ENCODE peak calls at places on chromosomes 2 and 18, in seven cellular contexts. L is Calu3; R is amniotic stem cell; N is activated T-helper 1 cell treated with anti-CD3 and anti-CD28 coated beads, Interleukin-2, amount 50 U/mL, for 16 hours; T is amniotic epithelial cell; K is GM12865; F is cortex of kidney. S is an unnamed sample.

GRCh38 chr2:144625216-144626010 is 105.5 kb upstream of the ZEB2 start:
- DNase-seq in L (no peak), R (no peak), N (no peak), T (no peak), K (no peak), F (no peak), S (no peak)

GRCh38 chr2:190679813-190680591 is 31.1 kb downstream of the NAB1 start:
- DNase-seq in L (peak), R (no peak), N (peak), T (peak), K (peak), F (no peak), S (peak)

GRCh38 chr2:39837856-39838453 is 58.9 kb upstream of the THUMPD2 start:
- DNase-seq in L (peak), R (no peak), N (no peak), T (peak), K (peak), F (no peak), S (peak)

GRCh38 chr18:45014047-45014501 is 333.4 kb downstream of the SETBP1 start:
- DNase-seq in L (peak), R (peak), N (no peak), T (peak), K (no peak), F (no peak), S (no peak)

GRCh38 chr18:64097497-64097896 is 51.4 kb downstream of the LINC00305 start:
- DNase-seq in L (no peak), R (no peak), N (no peak), T (no peak), K (no peak), F (no peak), S (peak)

GRCh38 chr2:5021148-5021547 is 671.0 kb upstream of the SOX11 start:
- DNase-seq in L (no peak), R (no peak), N (no peak), T (no peak), K (no peak), F (no peak), S (no peak)

GRCh38 chr2:109330056-109330455 is 201.1 kb downstream of the SH3RF3 start:
- DNase-seq in L (no peak), R (no peak), N (no peak), T (peak), K (no peak), F (no peak), S (no peak)

GRCh38 chr2:64035067-64035942 is 16.1 kb upstream of the VPS54 start:
- DNase-seq in L (no peak), R (no peak), N (no peak), T (no peak), K (peak), F (no peak), S (no peak)

GRCh38 chr2:30224147-30224546 is 7.2 kb upstream of the LBH start:
- DNase-seq in L (no peak), R (no peak), N (no peak), T (no peak), K (peak), F (no peak), S (no peak)

GRCh38 chr2:20225294-20226151 is 593 bp upstream of the SDC1 start:
- DNase-seq in L (peak), R (no peak), N (no peak), T (no peak), K (peak), F (no peak), S (peak)

GRCh38 chr2:9053534-9053931 is 50.0 kb upstream of the MBOAT2 start:
- DNase-seq in L (no peak), R (no peak), N (no peak), T (peak), K (peak), F (no peak), S (no peak)

GRCh38 chr2:22904126-22904684 is 480.8 kb upstream of the KLHL29 start:
- DNase-seq in L (peak), R (no peak), N (no peak), T (no peak), K (peak), F (no peak), S (peak)

GRCh38 chr2:181203412-181203811 is 223.0 kb downstream of the UBE2E3 start:
- DNase-seq in L (peak), R (peak), N (no peak), T (peak), K (no peak), F (no peak), S (no peak)

GRCh38 chr2:160063266-160063665 is 851 bp upstream of the PLA2R1 start:
- DNase-seq in L (no peak), R (no peak), N (no peak), T (no peak), K (no peak), F (no peak), S (no peak)

GRCh38 chr2:96374211-96374951 is 38.8 kb downstream of the NCAPH start:
- DNase-seq in L (peak), R (no peak), N (no peak), T (no peak), K (no peak), F (no peak), S (peak)

GRCh38 chr2:105179469-105180372 is 61.8 kb upstream of the GPR45 start:
- DNase-seq in L (peak), R (no peak), N (no peak), T (peak), K (peak), F (no peak), S (peak)

GRCh38 chr18:11791131-11791530 is 60.1 kb upstream of the CHMP1B start:
- DNase-seq in L (no peak), R (no peak), N (no peak), T (no peak), K (no peak), F (no peak), S (no peak)

GRCh38 chr2:179891237-179891636 is 29.8 kb upstream of the ZNF385B start:
- DNase-seq in L (no peak), R (no peak), N (no peak), T (no peak), K (no peak), F (no peak), S (no peak)

GRCh38 chr2:207625014-207625755 is at the start of gene METTL21A:
- DNase-seq in L (peak), R (peak), N (peak), T (peak), K (peak), F (peak), S (peak)

GRCh38 chr2:138423745-138424144 is 77.8 kb upstream of the SPOPL start:
- DNase-seq in L (no peak), R (no peak), N (no peak), T (no peak), K (no peak), F (no peak), S (no peak)

GRCh38 chr2:230016844-230017243 is 51.9 kb downstream of the SLC16A14 start:
- DNase-seq in L (no peak), R (no peak), N (no peak), T (no peak), K (no peak), F (no peak), S (no peak)

GRCh38 chr2:62152000-62152399 is 43.9 kb upstream of the B3GNT2 start:
- DNase-seq in L (peak), R (no peak), N (no peak), T (peak), K (no peak), F (no peak), S (no peak)

S was measured in OCI-M1.